ENCODE peak calls at places on chromosome 1, in six cellular contexts. F, J, S, B, X and Q are unnamed samples.

GRCh38 chr1:40450491-40451237 is 388 bp downstream of the ZFP69B start:
- DNase-seq in B (peak; percentile 45), J (peak; percentile 52), X (peak; percentile 81), S (no peak), F (peak; percentile 96), Q (peak; percentile 82)

GRCh38 chr1:111204211-111204883 is 3.9 kb upstream of the DENND2D start:
- DNase-seq in S (no peak), B (no peak), J (no peak), X (peak; percentile 96), F (no peak), Q (no peak)

GRCh38 chr1:206736878-206737728 is 33.5 kb upstream of the IL19 start:
- DNase-seq in B (no peak), J (no peak), X (no peak), F (no peak), S (no peak), Q (no peak)

GRCh38 chr1:1122981-1123480 is 7.1 kb upstream of the C1orf159 start:
- DNase-seq in J (no peak), B (no peak), X (no peak), F (no peak), S (no peak), Q (peak; percentile 15)

GRCh38 chr1:245177071-245177900 is 22.5 kb downstream of the KIF26B start:
- DNase-seq in S (no peak), X (no peak), J (no peak), F (peak; percentile 10), B (no peak), Q (no peak)

GRCh38 chr1:73537400-73537799 is 660.6 kb downstream of the LRRIQ3 start:
- DNase-seq in X (no peak), B (no peak), J (no peak), F (no peak), S (no peak), Q (no peak)

GRCh38 chr1:116910379-116911165 is 856 bp downstream of the PTGFRN start:
- DNase-seq in S (no peak), B (no peak), J (no peak), F (peak; percentile 46), X (peak; percentile 26), Q (peak; percentile 33)

GRCh38 chr1:96882096-96882495 is 160.5 kb downstream of the PTBP2 start:
- DNase-seq in J (no peak), S (no peak), B (no peak), X (no peak), F (peak; percentile 15), Q (no peak)

GRCh38 chr1:1068374-1069060 is 5.6 kb downstream of the RNF223 start:
- DNase-seq in X (peak; percentile 37), S (no peak), J (no peak), F (no peak), B (no peak), Q (no peak)

GRCh38 chr1:182102042-182102416 is 40.5 kb upstream of the ZNF648 start:
- DNase-seq in S (no peak), X (no peak), B (no peak), J (no peak), F (no peak), Q (no peak)

GRCh38 chr1:3336641-3337621 is 117.5 kb upstream of the ARHGEF16 start:
- DNase-seq in B (no peak), S (no peak), X (no peak), F (no peak), J (no peak), Q (no peak)

GRCh38 chr1:227094249-227094966 is 154.3 kb downstream of the COQ8A start:
- DNase-seq in S (no peak), F (peak; percentile 27), J (no peak), B (no peak), X (no peak), Q (no peak)

GRCh38 chr1:89734437-89734836 is 86.4 kb upstream of the LRRC8D start:
- DNase-seq in F (no peak), X (no peak), J (no peak), S (no peak), B (no peak), Q (no peak)

GRCh38 chr1:230632273-230632873 is 9.9 kb upstream of the COG2 start:
- DNase-seq in J (no peak), S (peak; percentile 72), F (peak; percentile 11), B (no peak), X (peak; percentile 44), Q (peak; percentile 50)

GRCh38 chr1:175911138-175911537 is 167.7 kb upstream of the TNR start:
- DNase-seq in J (no peak), F (no peak), S (peak; percentile 34), X (no peak), B (no peak), Q (no peak)